ENCODE peak calls at places on chromosomes 1 and 21, in seven cellular contexts. M is AG09319; L is GM23338; E is cardiac muscle cell; J is mucosa of gallbladder; W is activated T-helper 9 cell treated with anti-CD3 and anti-CD28 coated beads, Interleukin-2, amount 50 U/mL, for 16 hours; U is HS-5. Y is an unnamed sample.

GRCh38 chr1:198776602-198777029 is 137.8 kb downstream of the PTPRC start:
- DNase-seq in J (peak), L (no peak), U (peak), M (peak), E (no peak), W (no peak), Y (peak)

GRCh38 chr21:43794857-43795256 is 5.5 kb downstream of the RRP1 start:
- DNase-seq in U (no peak), J (no peak), E (no peak), W (no peak), M (no peak), L (no peak), Y (no peak)

GRCh38 chr1:9703165-9703509 is 51.6 kb downstream of the PIK3CD start:
- DNase-seq in E (no peak), U (no peak), L (no peak), J (no peak), W (no peak), M (no peak), Y (no peak)

GRCh38 chr1:168834225-168834872 is 105.3 kb upstream of the DPT start:
- DNase-seq in L (no peak), M (no peak), U (no peak), J (no peak), W (no peak), E (no peak), Y (no peak)

GRCh38 chr1:150484431-150484830 is 2.8 kb upstream of the TARS2 start:
- DNase-seq in E (peak), L (no peak), U (no peak), M (no peak), J (no peak), W (no peak), Y (no peak)

GRCh38 chr1:156154317-156154749 is 948 bp downstream of the SEMA4A start:
- DNase-seq in J (no peak), M (no peak), E (no peak), L (no peak), W (no peak), U (no peak), Y (no peak)

GRCh38 chr1:160618763-160619274 is 28.0 kb downstream of the SLAMF1 start:
- DNase-seq in J (no peak), E (no peak), M (no peak), W (no peak), U (no peak), L (peak), Y (no peak)

GRCh38 chr21:18151046-18151445 is 93.6 kb upstream of the CHODL start:
- DNase-seq in W (no peak), U (no peak), M (no peak), E (no peak), L (no peak), J (no peak), Y (no peak)

GRCh38 chr1:64505944-64506658 is 36.2 kb downstream of the CACHD1 start:
- DNase-seq in L (no peak), E (no peak), J (no peak), U (no peak), W (no peak), M (no peak), Y (no peak)

GRCh38 chr21:31132574-31133242 is 94.4 kb upstream of the KRTAP19-8 start:
- DNase-seq in E (no peak), U (no peak), L (no peak), M (no peak), W (peak), J (peak), Y (peak)

GRCh38 chr1:37755951-37756350 is 9.0 kb downstream of the EPHA10 start:
- DNase-seq in E (no peak), J (no peak), L (no peak), U (no peak), W (no peak), M (no peak), Y (no peak)

GRCh38 chr1:205572426-205572825 is 59.4 kb downstream of the ELK4 start:
- DNase-seq in L (no peak), W (no peak), J (no peak), E (no peak), U (no peak), M (no peak), Y (no peak)

GRCh38 chr1:225428066-225428878 is 434 bp upstream of the LBR start:
- DNase-seq in L (peak), W (peak), M (peak), J (peak), U (peak), E (peak), Y (peak)

GRCh38 chr1:182768973-182769372 is 20.6 kb upstream of the NPL start:
- DNase-seq in U (peak), L (no peak), E (no peak), W (no peak), M (no peak), J (no peak), Y (no peak)

GRCh38 chr1:29237906-29238600 is 1.7 kb downstream of the PTPRU start:
- DNase-seq in W (no peak), L (peak), M (no peak), U (no peak), J (peak), E (peak), Y (peak)

GRCh38 chr21:34812510-34813265 is 143.9 kb downstream of the CLIC6 start:
- DNase-seq in E (no peak), W (no peak), L (no peak), J (no peak), M (peak), U (peak), Y (no peak)

GRCh38 chr1:99648107-99648506 is 2.2 kb downstream of the PALMD start:
- DNase-seq in W (no peak), M (no peak), J (no peak), U (no peak), L (no peak), E (no peak), Y (peak)

GRCh38 chr1:30930631-30931173 is 22.1 kb upstream of the SDC3 start:
- DNase-seq in L (peak), U (no peak), J (no peak), W (no peak), M (no peak), E (no peak), Y (no peak)

GRCh38 chr1:245258271-245258920 is 103.6 kb downstream of the KIF26B start:
- DNase-seq in J (peak), W (no peak), L (no peak), U (no peak), M (no peak), E (no peak), Y (no peak)

GRCh38 chr1:29249170-29249691 is 12.9 kb downstream of the PTPRU start:
- DNase-seq in M (no peak), E (no peak), J (no peak), W (no peak), L (peak), U (no peak), Y (no peak)

GRCh38 chr1:227776277-227776676 is 39.2 kb upstream of the PRSS38 start:
- DNase-seq in E (no peak), W (no peak), M (no peak), L (no peak), J (no peak), U (no peak), Y (no peak)

GRCh38 chr1:100354971-100355394 is 2.7 kb downstream of the CDC14A start:
- DNase-seq in W (no peak), M (no peak), L (peak), J (no peak), E (peak), U (no peak), Y (no peak)

Y was measured in adrenal gland.